ENCODE peak calls at places on chromosomes 4 and X, in seven cellular contexts. One of them, this sample, is unnamed.
A peak's percentile ranks its signal among the peaks of the same experiment; 100 is the strongest.

GRCh38 chr4:145820407-145820806 is 118.2 kb downstream of the ZNF827 start:
- DNase-seq in naive thymus-derived CD4-positive, alpha-beta T cell: no peak
- DNase-seq in IMR-90: peak; percentile 40
- DNase-seq in suprapubic skin: no peak
- DNase-seq in lower lobe of right lung: no peak
- DNase-seq in WERI-Rb-1: no peak
- DNase-seq in upper lobe of right lung: no peak
- DNase-seq in this sample: no peak

GRCh38 chrX:129576539-129576938 is 36.5 kb downstream of the OCRL start:
- DNase-seq in WERI-Rb-1: no peak
- DNase-seq in naive thymus-derived CD4-positive, alpha-beta T cell: no peak
- DNase-seq in lower lobe of right lung: no peak
- DNase-seq in IMR-90: no peak
- DNase-seq in upper lobe of right lung: no peak
- DNase-seq in suprapubic skin: no peak
- DNase-seq in this sample: no peak

GRCh38 chrX:155896512-155896911 is 15.4 kb downstream of the VAMP7 start:
- DNase-seq in suprapubic skin: no peak
- DNase-seq in IMR-90: no peak
- DNase-seq in upper lobe of right lung: no peak
- DNase-seq in WERI-Rb-1: no peak
- DNase-seq in naive thymus-derived CD4-positive, alpha-beta T cell: no peak
- DNase-seq in lower lobe of right lung: no peak
- DNase-seq in this sample: no peak

GRCh38 chr4:139175647-139176298 is 1.2 kb downstream of the ELF2 start:
- DNase-seq in WERI-Rb-1: no peak
- DNase-seq in naive thymus-derived CD4-positive, alpha-beta T cell: no peak
- DNase-seq in suprapubic skin: no peak
- DNase-seq in IMR-90: peak; percentile 41
- DNase-seq in upper lobe of right lung: no peak
- DNase-seq in lower lobe of right lung: no peak
- DNase-seq in this sample: no peak

GRCh38 chr4:61540944-61541343 is 340.8 kb downstream of the ADGRL3 start:
- DNase-seq in IMR-90: no peak
- DNase-seq in naive thymus-derived CD4-positive, alpha-beta T cell: no peak
- DNase-seq in suprapubic skin: no peak
- DNase-seq in WERI-Rb-1: no peak
- DNase-seq in upper lobe of right lung: no peak
- DNase-seq in lower lobe of right lung: no peak
- DNase-seq in this sample: no peak

GRCh38 chrX:131792356-131792749 is 230.7 kb upstream of the STK26 start:
- DNase-seq in naive thymus-derived CD4-positive, alpha-beta T cell: peak; percentile 90
- DNase-seq in upper lobe of right lung: no peak
- DNase-seq in suprapubic skin: no peak
- DNase-seq in IMR-90: peak; percentile 94
- DNase-seq in lower lobe of right lung: no peak
- DNase-seq in WERI-Rb-1: peak; percentile 90
- DNase-seq in this sample: peak; percentile 93

GRCh38 chr4:83589283-83589682 is 53.4 kb downstream of the GPAT3 start:
- DNase-seq in WERI-Rb-1: no peak
- DNase-seq in IMR-90: no peak
- DNase-seq in upper lobe of right lung: no peak
- DNase-seq in lower lobe of right lung: no peak
- DNase-seq in suprapubic skin: no peak
- DNase-seq in naive thymus-derived CD4-positive, alpha-beta T cell: no peak
- DNase-seq in this sample: no peak

GRCh38 chr4:139099366-139099982 is 77.5 kb downstream of the ELF2 start:
- DNase-seq in WERI-Rb-1: peak; percentile 78
- DNase-seq in lower lobe of right lung: no peak
- DNase-seq in suprapubic skin: no peak
- DNase-seq in naive thymus-derived CD4-positive, alpha-beta T cell: peak; percentile 61
- DNase-seq in upper lobe of right lung: no peak
- DNase-seq in IMR-90: peak; percentile 86
- DNase-seq in this sample: no peak

GRCh38 chr4:183402771-183403170 is 41.7 kb upstream of the CDKN2AIP start:
- DNase-seq in lower lobe of right lung: no peak
- DNase-seq in suprapubic skin: no peak
- DNase-seq in naive thymus-derived CD4-positive, alpha-beta T cell: no peak
- DNase-seq in WERI-Rb-1: no peak
- DNase-seq in IMR-90: no peak
- DNase-seq in upper lobe of right lung: no peak
- DNase-seq in this sample: no peak

GRCh38 chr4:7909966-7910720 is 29.5 kb downstream of the AFAP1 start:
- DNase-seq in suprapubic skin: no peak
- DNase-seq in WERI-Rb-1: no peak
- DNase-seq in IMR-90: peak; percentile 65
- DNase-seq in upper lobe of right lung: no peak
- DNase-seq in naive thymus-derived CD4-positive, alpha-beta T cell: no peak
- DNase-seq in lower lobe of right lung: no peak
- DNase-seq in this sample: no peak

GRCh38 chr4:6095023-6095817 is 77.0 kb upstream of the C4orf50 start:
- DNase-seq in IMR-90: peak; percentile 4
- DNase-seq in upper lobe of right lung: no peak
- DNase-seq in naive thymus-derived CD4-positive, alpha-beta T cell: no peak
- DNase-seq in WERI-Rb-1: no peak
- DNase-seq in lower lobe of right lung: no peak
- DNase-seq in suprapubic skin: peak; percentile 41
- DNase-seq in this sample: no peak

GRCh38 chrX:72255445-72255844 is 16.6 kb upstream of the ERCC6L start:
- DNase-seq in upper lobe of right lung: peak; percentile 78
- DNase-seq in WERI-Rb-1: no peak
- DNase-seq in suprapubic skin: no peak
- DNase-seq in naive thymus-derived CD4-positive, alpha-beta T cell: no peak
- DNase-seq in lower lobe of right lung: peak; percentile 67
- DNase-seq in IMR-90: no peak
- DNase-seq in this sample: no peak
- H3K4me3 ChIP-seq in upper lobe of right lung: no peak overlapping the region
- H3K4me3 ChIP-seq in WERI-Rb-1: no peak overlapping the region
- H3K4me3 ChIP-seq in suprapubic skin: no peak overlapping the region
- H3K4me3 ChIP-seq in naive thymus-derived CD4-positive, alpha-beta T cell: no peak overlapping the region
- H3K4me3 ChIP-seq in lower lobe of right lung: peak overlapping the region; percentile 3
- H3K4me3 ChIP-seq in IMR-90: no peak overlapping the region
- H3K4me3 ChIP-seq in this sample: no peak overlapping the region

GRCh38 chr4:163090997-163091684 is 75.5 kb downstream of the NAF1 start:
- DNase-seq in IMR-90: no peak
- DNase-seq in naive thymus-derived CD4-positive, alpha-beta T cell: no peak
- DNase-seq in lower lobe of right lung: no peak
- DNase-seq in upper lobe of right lung: no peak
- DNase-seq in WERI-Rb-1: no peak
- DNase-seq in suprapubic skin: no peak
- DNase-seq in this sample: no peak
- H3K27ac ChIP-seq in IMR-90: no peak overlapping the region
- H3K27ac ChIP-seq in naive thymus-derived CD4-positive, alpha-beta T cell: no peak overlapping the region
- H3K27ac ChIP-seq in lower lobe of right lung: no peak overlapping the region
- H3K27ac ChIP-seq in upper lobe of right lung: no peak overlapping the region
- H3K27ac ChIP-seq in WERI-Rb-1: no peak overlapping the region
- H3K27ac ChIP-seq in suprapubic skin: no peak overlapping the region
- H3K27ac ChIP-seq in this sample: no peak overlapping the region

GRCh38 chr4:190017357-190018200 is 9.5 kb downstream of the FRG2 start:
- DNase-seq in upper lobe of right lung: no peak
- DNase-seq in WERI-Rb-1: no peak
- DNase-seq in naive thymus-derived CD4-positive, alpha-beta T cell: no peak
- DNase-seq in lower lobe of right lung: no peak
- DNase-seq in IMR-90: no peak
- DNase-seq in suprapubic skin: no peak
- DNase-seq in this sample: no peak

GRCh38 chr4:190014771-190015537 is 12.1 kb downstream of the FRG2 start:
- DNase-seq in naive thymus-derived CD4-positive, alpha-beta T cell: no peak
- DNase-seq in IMR-90: no peak
- DNase-seq in WERI-Rb-1: peak; percentile 57
- DNase-seq in lower lobe of right lung: peak; percentile 45
- DNase-seq in suprapubic skin: no peak
- DNase-seq in upper lobe of right lung: no peak
- DNase-seq in this sample: peak; percentile 71

GRCh38 chr4:190018201-190018920 is 8.7 kb downstream of the FRG2 start:
- DNase-seq in upper lobe of right lung: no peak
- DNase-seq in lower lobe of right lung: no peak
- DNase-seq in IMR-90: no peak
- DNase-seq in naive thymus-derived CD4-positive, alpha-beta T cell: no peak
- DNase-seq in suprapubic skin: no peak
- DNase-seq in WERI-Rb-1: no peak
- DNase-seq in this sample: peak; percentile 71

GRCh38 chr4:190016369-190017289 is 10.4 kb downstream of the FRG2 start:
- DNase-seq in IMR-90: no peak
- DNase-seq in naive thymus-derived CD4-positive, alpha-beta T cell: no peak
- DNase-seq in upper lobe of right lung: no peak
- DNase-seq in suprapubic skin: no peak
- DNase-seq in WERI-Rb-1: no peak
- DNase-seq in lower lobe of right lung: no peak
- DNase-seq in this sample: no peak

GRCh38 chr4:190015538-190016368 is 11.3 kb downstream of the FRG2 start:
- DNase-seq in suprapubic skin: no peak
- DNase-seq in IMR-90: no peak
- DNase-seq in lower lobe of right lung: no peak
- DNase-seq in WERI-Rb-1: no peak
- DNase-seq in upper lobe of right lung: no peak
- DNase-seq in naive thymus-derived CD4-positive, alpha-beta T cell: no peak
- DNase-seq in this sample: no peak
- H3K4me3 ChIP-seq in suprapubic skin: peak overlapping the region; percentile 37
- H3K4me3 ChIP-seq in IMR-90: no peak overlapping the region
- H3K4me3 ChIP-seq in lower lobe of right lung: no peak overlapping the region
- H3K4me3 ChIP-seq in WERI-Rb-1: no peak overlapping the region
- H3K4me3 ChIP-seq in upper lobe of right lung: no peak overlapping the region
- H3K4me3 ChIP-seq in naive thymus-derived CD4-positive, alpha-beta T cell: no peak overlapping the region
- H3K4me3 ChIP-seq in this sample: no peak overlapping the region

DNA sequence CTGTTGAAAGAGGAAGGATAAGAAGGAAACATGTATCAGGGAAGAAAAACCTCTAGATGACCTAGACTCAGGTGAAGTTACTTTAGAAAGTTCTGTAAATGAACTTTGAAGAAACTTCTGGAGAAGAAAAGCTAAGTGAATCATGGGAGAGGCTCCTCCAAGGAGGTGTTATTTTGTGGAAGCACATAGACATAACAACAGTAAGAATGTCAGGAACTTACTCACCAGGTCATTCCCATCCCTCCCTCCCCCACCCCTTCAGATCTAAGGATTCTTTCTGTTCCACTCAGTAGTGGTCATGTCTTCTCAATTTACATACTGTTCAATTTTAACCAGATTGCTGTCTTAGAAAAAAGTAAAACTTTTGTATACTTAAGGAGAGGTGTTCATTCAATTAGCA is 310.5 kb upstream of the DDX53 start:
- DNase-seq in upper lobe of right lung: no peak
- DNase-seq in suprapubic skin: no peak
- DNase-seq in naive thymus-derived CD4-positive, alpha-beta T cell: no peak
- DNase-seq in WERI-Rb-1: no peak
- DNase-seq in IMR-90: peak; percentile 23
- DNase-seq in lower lobe of right lung: no peak
- DNase-seq in this sample: no peak
- H3K27ac ChIP-seq in upper lobe of right lung: no peak overlapping the region
- H3K27ac ChIP-seq in suprapubic skin: no peak overlapping the region
- H3K27ac ChIP-seq in naive thymus-derived CD4-positive, alpha-beta T cell: no peak overlapping the region
- H3K27ac ChIP-seq in WERI-Rb-1: no peak overlapping the region
- H3K27ac ChIP-seq in IMR-90: no peak overlapping the region
- H3K27ac ChIP-seq in lower lobe of right lung: no peak overlapping the region
- H3K27ac ChIP-seq in this sample: no peak overlapping the region